ENCODE peak calls at places on chromosomes 4 and X, in five cellular contexts. A is aorta, J is heart right ventricle, H is progenitor cell of endocrine pancreas, K is pancreas. F is an unnamed sample.

GRCh38 chrX:136318895-136319597 is 18.3 kb downstream of the ADGRG4 start:
- DNase-seq in J (no peak), H (no peak), A (no peak), K (no peak), F (no peak)

GRCh38 chr4:98928505-98929340 is at the start of gene EIF4E:
- DNase-seq in H (peak), J (peak), K (peak), A (peak), F (peak)

GRCh38 chrX:154016366-154017076 is 3.2 kb downstream of the IRAK1 start:
- DNase-seq in K (no peak), A (no peak), J (no peak), H (no peak), F (no peak)

GRCh38 chr4:117137143-117137542 is 51.8 kb upstream of the TRAM1L1 start:
- DNase-seq in K (no peak), A (no peak), H (no peak), J (no peak), F (no peak)

GRCh38 chr4:41132055-41132683 is 82.2 kb downstream of the APBB2 start:
- DNase-seq in J (no peak), H (no peak), K (no peak), A (no peak), F (no peak)

GRCh38 chr4:137454767-137455166 is 77.5 kb downstream of the PCDH18 start:
- DNase-seq in K (no peak), H (no peak), A (no peak), J (no peak), F (no peak)

GRCh38 chr4:112284166-112284565 is 1.5 kb downstream of the TIFA start:
- DNase-seq in A (no peak), K (no peak), J (no peak), H (no peak), F (no peak)

GRCh38 chrX:150198776-150199175 is 164.3 kb upstream of the MAMLD1 start:
- DNase-seq in A (no peak), K (no peak), H (no peak), J (no peak), F (no peak)

GRCh38 chr4:8847331-8847730 is 24.3 kb downstream of the HMX1 start:
- DNase-seq in H (no peak), J (no peak), K (no peak), A (peak), F (peak)

GRCh38 chr4:152679414-152680281 is at the start of gene TMEM154:
- DNase-seq in K (peak), J (peak), A (peak), H (peak), F (peak)

GRCh38 chrX:101415180-101416130 is 7.4 kb downstream of the HNRNPH2 start:
- DNase-seq in H (no peak), K (no peak), A (no peak), J (peak), F (no peak)

GRCh38 chrX:9635368-9635767 is 130.3 kb downstream of the GPR143 start:
- DNase-seq in K (no peak), H (no peak), A (no peak), J (peak), F (no peak)

GRCh38 chrX:46750829-46751228 is 8.1 kb downstream of the SLC9A7 start:
- DNase-seq in K (no peak), J (no peak), A (no peak), H (no peak), F (no peak)

GRCh38 chr4:156419080-156419638 is 465.5 kb upstream of the CTSO start:
- DNase-seq in K (no peak), J (no peak), A (no peak), H (no peak), F (no peak)

GRCh38 chr4:125229596-125230058 is 85.1 kb upstream of the FAT4 start:
- DNase-seq in J (no peak), A (peak), H (no peak), K (no peak), F (no peak)

GRCh38 chrX:29231800-29232199 is 644.6 kb downstream of the IL1RAPL1 start:
- DNase-seq in K (no peak), A (no peak), H (no peak), J (no peak), F (no peak)

GRCh38 chr4:94548571-94548970 is 96.8 kb downstream of the PDLIM5 start:
- DNase-seq in A (no peak), H (no peak), J (peak), K (no peak), F (no peak)

GRCh38 chr4:184968784-184969201 is 49.5 kb upstream of the HELT start:
- DNase-seq in K (peak), H (no peak), J (peak), A (peak), F (peak)

GRCh38 chr4:80309301-80310004 is 26.1 kb upstream of the CFAP299 start:
- DNase-seq in H (no peak), A (no peak), K (no peak), J (no peak), F (no peak)

GRCh38 chrX:43121637-43122036 is 343.7 kb upstream of the PPP1R2C start:
- DNase-seq in K (no peak), J (no peak), H (no peak), A (no peak), F (no peak)

GRCh38 chrX:119942173-119942819 is 1.3 kb downstream of the NKAP start:
- DNase-seq in A (no peak), J (no peak), H (no peak), K (no peak), F (no peak)